ENCODE peak calls at places on chromosomes 6 and 20, in five cellular contexts. M, Z, Q, X and C are unnamed samples.

GRCh38 chr20:25580711-25581110 is 4.6 kb downstream of the NINL start:
- DNase-seq in Q (no peak), M (no peak), X (no peak), Z (no peak), C (no peak)

GRCh38 chr6:15752820-15753219 is 90.0 kb upstream of the DTNBP1 start:
- DNase-seq in Z (peak), Q (no peak), M (no peak), X (no peak), C (no peak)

GRCh38 chr20:17749979-17750721 is 50.4 kb downstream of the BANF2 start:
- DNase-seq in Z (no peak), M (no peak), Q (peak), X (no peak), C (no peak)

GRCh38 chr6:45455408-45455807 is 77.7 kb upstream of the SUPT3H start:
- DNase-seq in X (no peak), M (no peak), Z (no peak), Q (no peak), C (no peak)

GRCh38 chr20:35294293-35294685 is 2.1 kb upstream of the FAM83C start:
- DNase-seq in M (no peak), Q (no peak), Z (no peak), X (no peak), C (no peak)

GRCh38 chr6:150622941-150623874 is 23.5 kb downstream of the PLEKHG1 start:
- DNase-seq in Q (no peak), Z (no peak), X (peak), M (peak), C (peak)

GRCh38 chr20:20410678-20411077 is 42.8 kb downstream of the INSM1 start:
- DNase-seq in Q (peak), M (peak), Z (peak), X (no peak), C (no peak)

GRCh38 chr20:45339799-45340198 is 8.4 kb downstream of the SDC4 start:
- DNase-seq in M (no peak), Z (no peak), Q (no peak), X (no peak), C (no peak)

GRCh38 chr6:6931047-6932025 is 176.4 kb upstream of the RREB1 start:
- DNase-seq in Q (no peak), M (no peak), X (no peak), Z (no peak), C (no peak)

GRCh38 chr6:146090474-146090873 is 61.6 kb downstream of the GRM1 start:
- DNase-seq in Q (no peak), X (no peak), M (no peak), Z (no peak), C (no peak)

GRCh38 chr6:53070808-53071207 is 5.6 kb downstream of the FBXO9 start:
- DNase-seq in X (no peak), Z (peak), M (no peak), Q (no peak), C (no peak)

GRCh38 chr20:62208805-62209755 is 11.0 kb downstream of the HRH3 start:
- DNase-seq in M (no peak), Z (peak), Q (no peak), X (no peak), C (no peak)

GRCh38 chr6:41288025-41288777 is 1.7 kb upstream of the TREM1 start:
- DNase-seq in Q (no peak), Z (no peak), M (peak), X (no peak), C (peak)

GRCh38 chr6:39901670-39902069 is 32.6 kb downstream of the MOCS1 start:
- DNase-seq in Z (no peak), X (no peak), Q (no peak), M (no peak), C (no peak)

GRCh38 chr6:1901556-1901955 is 291.8 kb downstream of the FOXC1 start:
- DNase-seq in M (no peak), X (no peak), Z (no peak), Q (no peak), C (no peak)

GRCh38 chr6:65638047-65638831 is 68.8 kb downstream of the EYS start:
- DNase-seq in Q (peak), Z (peak), X (no peak), M (no peak), C (no peak)

GRCh38 chr6:29035951-29036350 is 9.0 kb downstream of the OR2W1 start:
- DNase-seq in X (no peak), Z (no peak), Q (no peak), M (no peak), C (no peak)

GRCh38 chr6:108198761-108199498 is 33.1 kb downstream of the NR2E1 start:
- DNase-seq in M (no peak), Q (no peak), X (no peak), Z (no peak), C (no peak)

GRCh38 chr6:166556871-166557322 is 29.6 kb downstream of the RAMACL start:
- DNase-seq in X (no peak), Q (peak), Z (no peak), M (peak), C (peak)

GRCh38 chr20:53844259-53844658 is 226.1 kb downstream of the BCAS1 start:
- DNase-seq in Q (no peak), Z (no peak), X (no peak), M (no peak), C (no peak)

GRCh38 chr6:72206606-72207005 is 320.3 kb downstream of the RIMS1 start:
- DNase-seq in X (no peak), M (no peak), Z (peak), Q (no peak), C (no peak)

GRCh38 chr20:32019563-32020463 is 9.6 kb downstream of the CCM2L start:
- DNase-seq in M (no peak), X (no peak), Q (no peak), Z (no peak), C (no peak)

GRCh38 chr6:108635505-108636226 is 74.9 kb downstream of the FOXO3 start:
- DNase-seq in X (no peak), Q (no peak), Z (no peak), M (no peak), C (no peak)

GRCh38 chr6:90083891-90084290 is 189.6 kb downstream of the GJA10 start:
- DNase-seq in X (peak), Z (no peak), M (no peak), Q (no peak), C (peak)

GRCh38 chr6:127854009-127854408 is 46.8 kb downstream of the THEMIS start:
- DNase-seq in X (no peak), Q (no peak), Z (peak), M (no peak), C (no peak)

GRCh38 chr6:71134929-71135642 is 153.5 kb upstream of the OGFRL1 start:
- DNase-seq in Q (no peak), Z (peak), M (no peak), X (no peak), C (no peak)

GRCh38 chr20:41135187-41135887 is 2.0 kb upstream of the PLCG1 start:
- DNase-seq in X (peak), Z (peak), Q (peak), M (peak), C (peak)

GRCh38 chr20:31747640-31748039 is 8.6 kb downstream of the TPX2 start:
- DNase-seq in X (no peak), M (no peak), Z (peak), Q (no peak), C (no peak)

GRCh38 chr20:51432875-51433274 is 109.6 kb downstream of the NFATC2 start:
- DNase-seq in Q (no peak), M (no peak), X (no peak), Z (no peak), C (no peak)

GRCh38 chr6:135936606-135937005 is 85.1 kb downstream of the PDE7B start:
- DNase-seq in Z (no peak), Q (no peak), X (no peak), M (no peak), C (no peak)

GRCh38 chr6:159217595-159218275 is 48.5 kb downstream of the FNDC1 start:
- DNase-seq in M (peak), Z (peak), X (no peak), Q (no peak), C (peak)

GRCh38 chr6:38319259-38320255 is 320.2 kb downstream of the BTBD9 start:
- DNase-seq in Q (no peak), X (no peak), M (no peak), Z (peak), C (no peak)

GRCh38 chr6:45171380-45171779 is 156.8 kb upstream of the RUNX2 start:
- DNase-seq in X (no peak), M (no peak), Z (no peak), Q (no peak), C (no peak)

GRCh38 chr6:105136433-105137350 is 43.1 kb downstream of the POPDC3 start:
- DNase-seq in Q (peak), X (peak), Z (peak), M (peak), C (peak)

GRCh38 chr20:34090645-34091044 is 21.4 kb downstream of the EIF2S2 start:
- DNase-seq in Z (no peak), M (no peak), X (no peak), Q (no peak), C (no peak)

GRCh38 chr6:100808638-100809275 is 72.4 kb downstream of the ASCC3 start:
- DNase-seq in Q (no peak), X (no peak), Z (no peak), M (no peak), C (no peak)